ENCODE peak calls at places on chromosomes 3 and 15, in four cellular contexts. R is activated gamma-delta T cell treated with Interleukin-2 at 50 U/mL for 16 hours; P is T follicular helper cell; Y is stimulated activated CD4-positive, alpha-beta T cell treated with anti-CD3 and anti-CD28 coated beads, Interleukin-2, amount 100 ng/mL, for 24 hours. O is an unnamed sample.

GRCh38 chr3:170429050-170429449 is 10.4 kb downstream of the CLDN11 start:
- DNase-seq in P (no peak), Y (no peak), R (no peak), O (no peak)

GRCh38 chr15:50627351-50628055 is 59.1 kb downstream of the TRPM7 start:
- DNase-seq in P (no peak), R (no peak), Y (no peak), O (no peak)

GRCh38 chr3:10006048-10006761 is 19.6 kb upstream of the EMC3 start:
- DNase-seq in Y (no peak), P (no peak), R (no peak), O (no peak)

GRCh38 chr3:195876297-195877031 is 31.9 kb downstream of the TNK2 start:
- DNase-seq in R (no peak), P (no peak), Y (no peak), O (no peak)

GRCh38 chr3:149368850-149369497 is 8.5 kb downstream of the TM4SF1 start:
- DNase-seq in Y (no peak), R (no peak), P (no peak), O (no peak)

GRCh38 chr3:182412066-182412465 is 381.2 kb upstream of the ATP11B start:
- DNase-seq in P (no peak), R (no peak), Y (no peak), O (no peak)

GRCh38 chr15:87907676-87908446 is 348.7 kb downstream of the NTRK3 start:
- DNase-seq in Y (no peak), R (no peak), P (no peak), O (no peak)

GRCh38 chr3:49411550-49411967 is 217 bp downstream of the RHOA start:
- DNase-seq in R (peak), P (peak), Y (peak), O (peak)

GRCh38 chr15:52206446-52206845 is 15.3 kb upstream of the GNB5 start:
- DNase-seq in Y (no peak), R (no peak), P (no peak), O (no peak)

GRCh38 chr3:129795596-129795995 is 97.9 kb downstream of the TMCC1 start:
- DNase-seq in Y (no peak), R (no peak), P (no peak), O (no peak)

GRCh38 chr15:85603160-85603559 is 191.6 kb downstream of the KLHL25 start:
- DNase-seq in R (no peak), Y (no peak), P (no peak), O (no peak)

GRCh38 chr3:25155696-25156471 is 272.2 kb upstream of the RARB start:
- DNase-seq in R (no peak), Y (no peak), P (no peak), O (no peak)

GRCh38 chr15:20357139-20358065 is 184.2 kb downstream of the GOLGA6L6 start:
- DNase-seq in Y (no peak), R (no peak), P (no peak), O (no peak)

GRCh38 chr3:98877132-98877531 is 24.4 kb downstream of the DCBLD2 start:
- DNase-seq in R (no peak), P (no peak), Y (no peak), O (no peak)

GRCh38 chr3:48130321-48130881 is 57.8 kb downstream of the CDC25A start:
- DNase-seq in P (no peak), R (no peak), Y (no peak), O (no peak)

GRCh38 chr15:56959318-56959648 is 40.8 kb downstream of the TCF12 start:
- DNase-seq in Y (no peak), P (no peak), R (no peak), O (no peak)

GRCh38 chr15:43406808-43407207 is 35.9 kb downstream of the TUBGCP4 start:
- DNase-seq in Y (no peak), P (no peak), R (no peak), O (no peak)

GRCh38 chr3:125179528-125180240 is 32.9 kb downstream of the SLC12A8 start:
- DNase-seq in P (no peak), Y (no peak), R (no peak), O (no peak)

GRCh38 chr3:16513141-16514020 is at the start of gene RFTN1:
- DNase-seq in P (peak), Y (peak), R (peak), O (peak)

GRCh38 chr3:131540143-131540542 is 37.4 kb upstream of the MRPL3 start:
- DNase-seq in R (no peak), Y (no peak), P (no peak), O (no peak)

GRCh38 chr3:183180765-183181295 is 18.3 kb upstream of the LAMP3 start:
- DNase-seq in P (no peak), Y (no peak), R (no peak), O (no peak)

GRCh38 chr15:35886765-35887164 is 340.8 kb upstream of the DPH6 start:
- DNase-seq in Y (no peak), R (no peak), P (no peak), O (no peak)

GRCh38 chr15:62570405-62570783 is 405.3 kb upstream of the C2CD4B start:
- DNase-seq in R (no peak), P (no peak), Y (no peak), O (no peak)

GRCh38 chr3:171815977-171816595 is 5.8 kb upstream of the PLD1 start:
- DNase-seq in R (no peak), P (no peak), Y (no peak), O (no peak)

GRCh38 chr3:150216041-150216811 is 191.9 kb upstream of the TSC22D2 start:
- DNase-seq in Y (no peak), P (no peak), R (no peak), O (no peak)

GRCh38 chr3:12508316-12508715 is 24.0 kb downstream of the TSEN2 start:
- DNase-seq in R (no peak), P (no peak), Y (no peak), O (no peak)

GRCh38 chr3:47534021-47534454 is 20.5 kb upstream of the ELP6 start:
- DNase-seq in Y (no peak), P (no peak), R (no peak), O (no peak)